ENCODE peak calls at places on chromosomes 7 and 10, in seven cellular contexts. One of them, this sample, is unnamed. For H3K36me3, the result is how much of the 10 kb centered on the place peaks cover.

GRCh38 chr10:23171232-23171876 is 20.8 kb upstream of the PTF1A start:
- DNase-seq in Panc1: no peak
- DNase-seq in heart right ventricle: no peak
- DNase-seq in adrenal gland: peak
- DNase-seq in HCT116: no peak
- DNase-seq in IMR-90: peak
- DNase-seq in hepatocyte: peak
- DNase-seq in this sample: no peak

GRCh38 chr7:101865031-101865824 is 47.8 kb downstream of the CUX1 start:
- DNase-seq in heart right ventricle: no peak
- DNase-seq in adrenal gland: no peak
- DNase-seq in HCT116: no peak
- DNase-seq in Panc1: no peak
- DNase-seq in IMR-90: no peak
- DNase-seq in hepatocyte: no peak
- DNase-seq in this sample: no peak

GRCh38 chr10:72038458-72039001 is 49.8 kb downstream of the SPOCK2 start:
- DNase-seq in Panc1: no peak
- DNase-seq in adrenal gland: peak
- DNase-seq in heart right ventricle: no peak
- DNase-seq in IMR-90: peak
- DNase-seq in hepatocyte: peak
- DNase-seq in HCT116: no peak
- DNase-seq in this sample: no peak

GRCh38 chr7:94041529-94041928 is 37.4 kb upstream of the BET1 start:
- DNase-seq in IMR-90: peak
- DNase-seq in heart right ventricle: no peak
- DNase-seq in HCT116: no peak
- DNase-seq in hepatocyte: no peak
- DNase-seq in adrenal gland: no peak
- DNase-seq in Panc1: no peak
- DNase-seq in this sample: no peak

GRCh38 chr7:51459809-51460208 is 143.2 kb upstream of the COBL start:
- DNase-seq in Panc1: no peak
- DNase-seq in adrenal gland: no peak
- DNase-seq in heart right ventricle: no peak
- DNase-seq in hepatocyte: no peak
- DNase-seq in HCT116: no peak
- DNase-seq in IMR-90: no peak
- DNase-seq in this sample: no peak

GRCh38 chr7:100691676-100692577 is 2.1 kb downstream of the GIGYF1 start:
- DNase-seq in HCT116: no peak
- DNase-seq in Panc1: no peak
- DNase-seq in heart right ventricle: peak
- DNase-seq in hepatocyte: peak
- DNase-seq in adrenal gland: peak
- DNase-seq in IMR-90: peak
- DNase-seq in this sample: peak

GRCh38 chr7:33868151-33868550 is 37.2 kb upstream of the BMPER start:
- DNase-seq in adrenal gland: no peak
- DNase-seq in HCT116: no peak
- DNase-seq in hepatocyte: no peak
- DNase-seq in heart right ventricle: no peak
- DNase-seq in Panc1: no peak
- DNase-seq in IMR-90: peak
- DNase-seq in this sample: no peak

GRCh38 chr10:73859441-73860049 is 14.8 kb downstream of the CAMK2G start:
- DNase-seq in heart right ventricle: no peak
- DNase-seq in hepatocyte: no peak
- DNase-seq in IMR-90: no peak
- DNase-seq in HCT116: no peak
- DNase-seq in Panc1: no peak
- DNase-seq in adrenal gland: no peak
- DNase-seq in this sample: no peak

GRCh38 chr10:34789993-34790506 is 25.0 kb downstream of the PARD3 start:
- DNase-seq in heart right ventricle: no peak
- DNase-seq in IMR-90: no peak
- DNase-seq in adrenal gland: no peak
- DNase-seq in Panc1: no peak
- DNase-seq in HCT116: no peak
- DNase-seq in hepatocyte: peak
- DNase-seq in this sample: no peak

GRCh38 chr7:1666779-1667565 is 3.1 kb upstream of the ELFN1 start:
- DNase-seq in hepatocyte: peak
- DNase-seq in adrenal gland: peak
- DNase-seq in IMR-90: no peak
- DNase-seq in heart right ventricle: peak
- DNase-seq in HCT116: no peak
- DNase-seq in Panc1: no peak
- DNase-seq in this sample: peak

GRCh38 chr10:101062231-101063161 is 707 bp downstream of the KAZALD1 start:
- DNase-seq in HCT116: no peak
- DNase-seq in adrenal gland: peak
- DNase-seq in heart right ventricle: peak
- DNase-seq in hepatocyte: peak
- DNase-seq in Panc1: no peak
- DNase-seq in IMR-90: peak
- DNase-seq in this sample: peak

GRCh38 chr10:127687548-127687947 is 49.4 kb upstream of the FOXI2 start:
- DNase-seq in adrenal gland: no peak
- DNase-seq in HCT116: no peak
- DNase-seq in heart right ventricle: no peak
- DNase-seq in Panc1: no peak
- DNase-seq in IMR-90: no peak
- DNase-seq in hepatocyte: no peak
- DNase-seq in this sample: no peak

GRCh38 chr7:17937506-17938115 is 2.7 kb downstream of the SNX13 start:
- DNase-seq in heart right ventricle: no peak
- DNase-seq in IMR-90: peak
- DNase-seq in Panc1: no peak
- DNase-seq in adrenal gland: no peak
- DNase-seq in HCT116: no peak
- DNase-seq in hepatocyte: no peak
- DNase-seq in this sample: no peak

GRCh38 chr10:116694253-116694926 is 48.0 kb downstream of the HSPA12A start:
- DNase-seq in hepatocyte: peak
- DNase-seq in IMR-90: peak
- DNase-seq in heart right ventricle: no peak
- DNase-seq in HCT116: no peak
- DNase-seq in Panc1: no peak
- DNase-seq in adrenal gland: no peak
- DNase-seq in this sample: no peak

GRCh38 chr10:74640134-74640533 is 186.3 kb upstream of the KAT6B start:
- DNase-seq in Panc1: no peak
- DNase-seq in heart right ventricle: no peak
- DNase-seq in HCT116: no peak
- DNase-seq in adrenal gland: no peak
- DNase-seq in IMR-90: peak
- DNase-seq in hepatocyte: no peak
- DNase-seq in this sample: no peak

GRCh38 chr7:2567663-2568238 is 9.0 kb downstream of the IQCE start:
- DNase-seq in HCT116: no peak
- DNase-seq in hepatocyte: peak
- DNase-seq in heart right ventricle: no peak
- DNase-seq in Panc1: no peak
- DNase-seq in adrenal gland: peak
- DNase-seq in IMR-90: peak
- DNase-seq in this sample: no peak

GRCh38 chr7:37352974-37353948 is 95.4 kb downstream of the ELMO1 start:
- DNase-seq in HCT116: peak
- DNase-seq in heart right ventricle: no peak
- DNase-seq in adrenal gland: no peak
- DNase-seq in hepatocyte: no peak
- DNase-seq in Panc1: peak
- DNase-seq in IMR-90: no peak
- DNase-seq in this sample: no peak

GRCh38 chr7:74051193-74051592 is 23.2 kb downstream of the ELN start:
- DNase-seq in IMR-90: no peak
- DNase-seq in Panc1: no peak
- DNase-seq in heart right ventricle: no peak
- DNase-seq in adrenal gland: no peak
- DNase-seq in HCT116: no peak
- DNase-seq in hepatocyte: peak
- DNase-seq in this sample: no peak

GRCh38 chr10:14579405-14579804 is 195.3 kb downstream of the FAM107B start:
- DNase-seq in hepatocyte: no peak
- DNase-seq in Panc1: no peak
- DNase-seq in HCT116: no peak
- DNase-seq in IMR-90: peak
- DNase-seq in adrenal gland: no peak
- DNase-seq in heart right ventricle: no peak
- DNase-seq in this sample: no peak
- H3K27ac ChIP-seq in hepatocyte: peak
- H3K27ac ChIP-seq in Panc1: peak
- H3K27ac ChIP-seq in HCT116: no peak
- H3K27ac ChIP-seq in IMR-90: peak
- H3K27ac ChIP-seq in adrenal gland: peak
- H3K27ac ChIP-seq in heart right ventricle: no peak
- H3K27ac ChIP-seq in this sample: no peak

DNA sequence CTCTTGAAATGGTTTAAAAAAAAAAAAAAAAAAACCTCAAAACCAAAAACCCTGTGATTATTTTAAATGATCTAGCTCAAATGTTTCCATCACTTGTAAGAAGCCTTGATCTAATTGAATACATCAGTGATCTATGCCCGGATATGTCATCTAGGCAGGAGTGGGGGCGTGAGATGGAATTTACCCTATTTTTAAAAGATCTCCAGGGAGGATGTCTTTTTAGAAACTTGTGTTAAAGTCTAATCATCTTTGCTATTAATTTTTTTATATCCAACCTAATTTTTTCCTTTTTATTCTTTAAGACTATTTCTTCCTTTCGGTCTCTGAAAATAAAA is 101.4 kb upstream of the PDLIM1 start:
- DNase-seq in IMR-90: no peak
- DNase-seq in hepatocyte: no peak
- DNase-seq in Panc1: no peak
- DNase-seq in adrenal gland: no peak
- DNase-seq in HCT116: no peak
- DNase-seq in heart right ventricle: no peak
- DNase-seq in this sample: no peak
- H3K36me3 ChIP-seq in IMR-90: under half
- H3K36me3 ChIP-seq in hepatocyte: under half
- H3K36me3 ChIP-seq in Panc1: under half
- H3K36me3 ChIP-seq in adrenal gland: under half
- H3K36me3 ChIP-seq in HCT116: under half
- H3K36me3 ChIP-seq in heart right ventricle: under half
- H3K36me3 ChIP-seq in this sample: half or more

GRCh38 chr10:79184141-79184625 is 115.4 kb downstream of the ZMIZ1 start:
- DNase-seq in heart right ventricle: no peak
- DNase-seq in Panc1: no peak
- DNase-seq in IMR-90: peak
- DNase-seq in hepatocyte: peak
- DNase-seq in adrenal gland: peak
- DNase-seq in HCT116: peak
- DNase-seq in this sample: no peak
- H3K27ac ChIP-seq in heart right ventricle: peak
- H3K27ac ChIP-seq in Panc1: peak
- H3K27ac ChIP-seq in IMR-90: peak
- H3K27ac ChIP-seq in hepatocyte: peak
- H3K27ac ChIP-seq in adrenal gland: peak
- H3K27ac ChIP-seq in HCT116: peak
- H3K27ac ChIP-seq in this sample: no peak

GRCh38 chr7:127710635-127711034 is 58.6 kb downstream of the SND1 start:
- DNase-seq in hepatocyte: no peak
- DNase-seq in IMR-90: no peak
- DNase-seq in adrenal gland: no peak
- DNase-seq in heart right ventricle: no peak
- DNase-seq in HCT116: no peak
- DNase-seq in Panc1: no peak
- DNase-seq in this sample: no peak

GRCh38 chr7:127711872-127712271 is 59.9 kb downstream of the SND1 start:
- DNase-seq in HCT116: no peak
- DNase-seq in adrenal gland: no peak
- DNase-seq in hepatocyte: no peak
- DNase-seq in Panc1: no peak
- DNase-seq in IMR-90: no peak
- DNase-seq in heart right ventricle: no peak
- DNase-seq in this sample: no peak

GRCh38 chr7:127708201-127708600 is 56.2 kb downstream of the SND1 start:
- DNase-seq in adrenal gland: no peak
- DNase-seq in hepatocyte: no peak
- DNase-seq in IMR-90: no peak
- DNase-seq in Panc1: no peak
- DNase-seq in HCT116: no peak
- DNase-seq in heart right ventricle: no peak
- DNase-seq in this sample: no peak

GRCh38 chr7:127706766-127707165 is 54.8 kb downstream of the SND1 start:
- DNase-seq in IMR-90: no peak
- DNase-seq in heart right ventricle: no peak
- DNase-seq in hepatocyte: no peak
- DNase-seq in Panc1: no peak
- DNase-seq in adrenal gland: no peak
- DNase-seq in HCT116: no peak
- DNase-seq in this sample: no peak

DNA sequence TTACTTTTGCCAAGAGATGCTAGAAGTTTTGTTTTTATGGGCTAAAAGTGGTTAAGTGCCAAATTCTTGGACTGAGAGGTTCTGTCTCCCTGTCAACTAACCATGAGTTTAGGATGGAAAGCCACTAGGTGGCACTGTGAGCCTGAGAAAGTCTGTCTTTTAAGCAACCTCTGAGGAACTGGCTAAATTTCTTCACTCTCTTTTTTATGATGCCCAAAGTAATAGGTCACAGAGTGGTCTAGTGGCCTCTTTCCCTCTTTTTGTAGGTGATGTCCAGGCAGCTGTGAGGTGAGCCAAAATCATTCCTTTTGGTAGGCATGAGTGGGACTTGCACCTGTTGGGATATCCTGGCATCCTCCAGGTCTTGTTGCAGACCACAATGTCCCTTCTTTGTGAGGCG is 56.8 kb downstream of the SND1 start:
- DNase-seq in hepatocyte: peak
- DNase-seq in heart right ventricle: no peak
- DNase-seq in Panc1: peak
- DNase-seq in IMR-90: peak
- DNase-seq in HCT116: peak
- DNase-seq in adrenal gland: peak
- DNase-seq in this sample: peak
- H3K36me3 ChIP-seq in hepatocyte: under half
- H3K36me3 ChIP-seq in heart right ventricle: half or more
- H3K36me3 ChIP-seq in Panc1: under half
- H3K36me3 ChIP-seq in IMR-90: under half
- H3K36me3 ChIP-seq in HCT116: half or more
- H3K36me3 ChIP-seq in adrenal gland: under half
- H3K36me3 ChIP-seq in this sample: under half

This sample was measured in psoas muscle.